ENCODE peak calls at places on chromosomes 13 and 19, in four cellular contexts. X is K562, U is A549, E is GM12878. L is an unnamed sample.

GRCh38 chr13:78024996-78025395 is 106.4 kb upstream of the EDNRB start:
- DNase-seq in E (no peak), X (no peak), U (no peak), L (no peak)

GRCh38 chr13:93235258-93236015 is 8.8 kb downstream of the GPC6 start:
- DNase-seq in E (no peak), X (no peak), U (no peak), L (no peak)

GRCh38 chr19:32317045-32317444 is 28.4 kb upstream of the ZNF507 start:
- DNase-seq in E (no peak), X (no peak), U (no peak), L (no peak)

GRCh38 chr13:112063807-112064206 is 3.1 kb upstream of the SOX1 start:
- DNase-seq in U (no peak), X (no peak), E (no peak), L (no peak)

GRCh38 chr13:45511310-45512147 is 46.8 kb downstream of the COG3 start:
- DNase-seq in X (peak; percentile 44), E (peak; percentile 24), U (peak; percentile 64), L (peak; percentile 72)

GRCh38 chr13:79749985-79750551 is 269.1 kb downstream of the NDFIP2 start:
- DNase-seq in X (no peak), E (no peak), U (peak; percentile 36), L (no peak)

GRCh38 chr19:54179921-54180452 is 7.0 kb upstream of the TMC4 start:
- DNase-seq in E (no peak), X (no peak), U (peak; percentile 90), L (peak; percentile 62)

GRCh38 chr13:39452412-39452811 is 150.6 kb downstream of the LHFPL6 start:
- DNase-seq in X (no peak), U (no peak), E (no peak), L (no peak)

GRCh38 chr13:104937881-104938280 is 1597.6 kb downstream of the EFNB2 start:
- DNase-seq in X (no peak), E (no peak), U (no peak), L (no peak)

GRCh38 chr19:57192993-57193392 is 1.7 kb downstream of the ZNF264 start:
- DNase-seq in E (no peak), X (no peak), U (no peak), L (no peak)

GRCh38 chr19:39052243-39052746 is 19.9 kb upstream of the FBXO27 start:
- DNase-seq in E (no peak), U (peak; percentile 87), X (peak; percentile 55), L (peak; percentile 48)

GRCh38 chr13:31773538-31773937 is 34.2 kb downstream of the RXFP2 start:
- DNase-seq in X (no peak), E (no peak), U (no peak), L (no peak)

GRCh38 chr19:13795595-13796300 is 505 bp downstream of the ZSWIM4 start:
- DNase-seq in U (peak; percentile 23), X (peak; percentile 33), E (no peak), L (no peak)

GRCh38 chr13:40476175-40476958 is 190.1 kb downstream of the FOXO1 start:
- DNase-seq in E (no peak), X (no peak), U (peak; percentile 67), L (peak; percentile 90)

GRCh38 chr13:35684432-35684831 is 207.9 kb upstream of the MAB21L1 start:
- DNase-seq in X (no peak), E (no peak), U (no peak), L (no peak)

GRCh38 chr19:54507824-54508223 is 5.2 kb downstream of the LAIR2 start:
- DNase-seq in U (no peak), E (no peak), X (no peak), L (peak; percentile 40)

GRCh38 chr13:113855931-113856715 is 7.8 kb downstream of the GAS6 start:
- DNase-seq in E (no peak), X (no peak), U (no peak), L (no peak)

GRCh38 chr13:92187378-92187989 is 789.1 kb downstream of the GPC5 start:
- DNase-seq in X (peak; percentile 19), E (no peak), U (peak; percentile 12), L (peak; percentile 24)

DNA sequence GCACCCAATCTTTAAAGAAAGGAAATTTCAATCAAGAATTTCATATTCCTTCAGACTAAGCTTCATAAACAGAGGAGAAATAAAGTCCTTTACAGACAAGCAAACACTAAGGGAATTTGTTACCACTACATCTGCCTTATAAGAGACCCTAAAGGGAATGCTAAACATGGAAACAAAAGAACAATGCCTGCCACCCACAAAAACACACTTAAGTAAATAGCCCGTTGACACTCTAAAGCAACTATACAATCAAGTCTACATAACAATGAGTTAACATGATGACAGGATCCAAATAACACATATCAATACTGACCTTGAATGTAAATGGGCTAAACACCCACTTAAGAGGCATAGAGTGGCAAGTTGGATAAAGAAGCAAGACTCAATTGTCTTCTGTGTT is 1056.9 kb upstream of the ATXN8OS start:
- DNase-seq in X (no peak), U (no peak), E (no peak), L (no peak)
- TF ChIP-seq ESRRA in X (no peak), U (no peak), E (no peak), L (no peak)

GRCh38 chr19:6458695-6459355 is 767 bp downstream of the SLC25A23 start:
- DNase-seq in U (no peak), E (no peak), X (no peak), L (no peak)
- TF ChIP-seq CHD2 in U (no peak), E (no peak), X (no peak), L (no peak)

GRCh38 chr13:75760182-75760981 is 124.3 kb downstream of the LMO7 start:
- DNase-seq in U (peak; percentile 75), E (no peak), X (no peak), L (peak; percentile 98)

GRCh38 chr13:75763511-75763910 is 127.4 kb downstream of the LMO7 start:
- DNase-seq in X (no peak), E (no peak), U (no peak), L (peak; percentile 24)

GRCh38 chr13:75761373-75761772 is 125.2 kb downstream of the LMO7 start:
- DNase-seq in U (no peak), X (no peak), E (peak; percentile 25), L (no peak)

GRCh38 chr13:75762967-75763366 is 126.8 kb downstream of the LMO7 start:
- DNase-seq in U (no peak), E (peak; percentile 24), X (no peak), L (peak; percentile 26)

DNA sequence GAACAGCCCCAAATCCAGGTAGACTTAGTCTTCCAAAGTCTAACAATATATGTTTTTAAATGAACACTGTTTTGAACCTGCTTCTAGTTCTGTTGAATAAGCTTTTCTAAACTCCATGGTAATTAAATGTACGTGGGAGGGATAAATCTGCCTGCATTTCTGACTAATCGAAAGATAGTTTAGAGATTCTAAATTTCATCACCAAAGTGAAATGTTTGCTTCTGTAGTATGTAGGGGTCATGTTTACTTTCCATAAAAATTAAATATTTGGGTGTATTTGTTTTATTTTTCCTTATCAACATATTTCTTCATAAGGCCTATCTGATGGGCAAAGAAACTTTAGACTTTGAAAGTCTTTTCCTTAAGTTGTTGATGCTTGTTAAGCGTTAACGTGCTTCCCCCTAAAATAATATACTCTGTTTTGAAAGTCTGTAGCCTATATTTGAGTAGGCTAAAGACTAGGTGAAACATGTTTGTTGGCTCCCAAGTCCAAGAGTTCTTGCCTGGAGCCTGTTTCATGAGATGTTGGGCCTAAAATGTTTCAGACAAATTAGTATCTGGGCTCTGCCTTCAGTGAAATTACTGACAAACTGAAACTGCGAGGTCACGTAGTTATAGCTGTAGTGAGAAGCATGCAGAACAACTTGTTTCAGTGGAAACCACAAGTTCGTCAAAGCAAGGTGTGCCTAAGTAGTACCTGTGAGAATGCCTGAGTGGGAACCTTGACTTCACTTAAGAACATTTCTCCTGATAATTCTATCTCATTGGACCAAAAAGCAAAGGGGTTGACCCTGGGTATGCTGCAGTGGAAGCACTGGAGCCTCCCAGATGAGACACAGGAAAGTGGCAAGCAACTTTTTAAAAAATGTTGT is 126.2 kb downstream of the LMO7 start:
- DNase-seq in E (peak; percentile 84), U (peak; percentile 24), X (no peak), L (peak; percentile 15)
- TF ChIP-seq MYC in E (no peak), U (no peak), X (no peak), L (no peak)

DNA sequence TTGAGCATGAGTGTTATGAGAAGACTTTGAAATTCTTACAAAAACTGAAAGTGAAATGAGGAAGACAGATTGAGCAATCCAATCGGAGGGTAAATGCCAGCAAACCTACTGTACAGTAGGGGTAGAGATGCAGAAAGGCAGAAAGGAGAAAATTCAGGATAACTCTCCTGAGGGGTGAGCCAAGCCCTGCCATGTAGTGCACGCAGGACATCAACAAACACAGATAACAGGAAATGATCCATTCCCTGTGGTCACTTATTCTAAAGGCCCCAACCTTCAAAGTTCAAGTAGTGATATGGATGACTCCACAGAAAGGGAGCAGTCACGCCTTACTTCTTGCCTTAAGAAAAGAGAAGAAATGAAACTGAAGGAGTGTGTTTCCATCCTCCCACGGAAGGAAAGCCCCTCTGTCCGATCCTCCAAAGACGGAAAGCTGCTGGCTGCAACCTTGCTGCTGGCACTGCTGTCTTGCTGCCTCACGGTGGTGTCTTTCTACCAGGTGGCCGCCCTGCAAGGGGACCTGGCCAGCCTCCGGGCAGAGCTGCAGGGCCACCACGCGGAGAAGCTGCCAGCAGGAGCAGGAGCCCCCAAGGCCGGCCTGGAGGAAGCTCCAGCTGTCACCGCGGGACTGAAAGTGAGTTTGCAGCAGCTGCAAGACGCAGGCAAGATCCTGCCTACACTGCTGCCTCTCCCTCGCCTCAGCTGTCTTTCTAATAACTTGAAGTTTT is at the start of gene TNFSF13B:
- DNase-seq in E (peak; percentile 74), U (peak; percentile 4), X (peak; percentile 9), L (peak; percentile 7)
- TF ChIP-seq ESRRA in E (no peak), U (no peak), X (no peak), L (no peak)